ENCODE peak calls at places on chromosomes 7 and 10, in four cellular contexts. W, K, P and Y are unnamed samples.

GRCh38 chr10:93071674-93072224 is 1.9 kb upstream of the CYP26A1 start:
- DNase-seq in W (peak), P (no peak), K (no peak), Y (peak)

GRCh38 chr7:108603922-108604684 is 34.4 kb downstream of the DNAJB9 start:
- DNase-seq in W (no peak), P (no peak), K (no peak), Y (peak)

GRCh38 chr7:103307487-103308231 is 10.4 kb downstream of the PMPCB start:
- DNase-seq in W (no peak), P (no peak), K (no peak), Y (no peak)

GRCh38 chr7:70553364-70553763 is 578.6 kb upstream of the GALNT17 start:
- DNase-seq in P (no peak), K (no peak), W (no peak), Y (no peak)

GRCh38 chr10:11344550-11344949 is 266.9 kb downstream of the USP6NL start:
- DNase-seq in P (no peak), K (no peak), W (no peak), Y (no peak)

GRCh38 chr7:132655071-132655761 is 78.9 kb upstream of the PLXNA4 start:
- DNase-seq in W (peak), K (peak), P (peak), Y (peak)

GRCh38 chr7:30884881-30885280 is 26.8 kb upstream of the AQP1 start:
- DNase-seq in K (no peak), P (no peak), W (no peak), Y (no peak)

GRCh38 chr7:50728184-50728583 is 54.5 kb downstream of the GRB10 start:
- DNase-seq in W (no peak), P (no peak), K (no peak), Y (no peak)

GRCh38 chr7:151732292-151732691 is 144.6 kb downstream of the PRKAG2 start:
- DNase-seq in W (no peak), P (no peak), K (no peak), Y (no peak)

GRCh38 chr10:133267829-133268228 is 8.8 kb downstream of the ADAM8 start:
- DNase-seq in K (no peak), P (peak), W (no peak), Y (no peak)

GRCh38 chr7:38463277-38464224 is 167.6 kb downstream of the AMPH start:
- DNase-seq in P (peak), W (no peak), K (peak), Y (peak)

GRCh38 chr10:70512149-70512611 is 33.6 kb downstream of the PALD1 start:
- DNase-seq in W (no peak), K (no peak), P (no peak), Y (no peak)

GRCh38 chr7:137480824-137481365 is 137.4 kb upstream of the PTN start:
- DNase-seq in K (no peak), W (no peak), P (no peak), Y (no peak)

GRCh38 chr7:721619-722248 is 4.8 kb upstream of the DNAAF5 start:
- DNase-seq in W (no peak), K (no peak), P (no peak), Y (no peak)

GRCh38 chr7:135601182-135601581 is 43.5 kb downstream of the NUP205 start:
- DNase-seq in K (no peak), W (no peak), P (no peak), Y (no peak)

GRCh38 chr7:148262721-148263229 is 327.8 kb upstream of the C7orf33 start:
- DNase-seq in K (peak), P (peak), W (peak), Y (peak)

GRCh38 chr7:100570954-100571828 is 2.5 kb downstream of the SAP25 start:
- DNase-seq in K (no peak), W (no peak), P (peak), Y (no peak)

GRCh38 chr7:100567045-100567730 is 6.5 kb downstream of the SAP25 start:
- DNase-seq in K (no peak), W (no peak), P (peak), Y (no peak)

GRCh38 chr7:100567751-100568175 is 5.9 kb downstream of the SAP25 start:
- DNase-seq in P (peak), W (peak), K (no peak), Y (no peak)

GRCh38 chr7:100568176-100568935 is 5.3 kb downstream of the SAP25 start:
- DNase-seq in P (peak), K (no peak), W (peak), Y (no peak)

GRCh38 chr7:100568936-100569844 is 4.5 kb downstream of the SAP25 start:
- DNase-seq in P (peak), K (peak), W (peak), Y (peak)
- TF ChIP-seq POLR2A in P (no peak), K (no peak), W (peak), Y (peak)

GRCh38 chr7:99094369-99094768 is 49.5 kb downstream of the SMURF1 start:
- DNase-seq in P (no peak), K (no peak), W (no peak), Y (no peak)

GRCh38 chr7:99092064-99092720 is 51.7 kb downstream of the SMURF1 start:
- DNase-seq in W (peak), P (no peak), K (no peak), Y (no peak)

GRCh38 chr7:99086944-99087343 is 57.0 kb downstream of the SMURF1 start:
- DNase-seq in W (no peak), P (no peak), K (no peak), Y (no peak)

GRCh38 chr7:99089914-99090629 is 53.8 kb downstream of the SMURF1 start:
- DNase-seq in K (no peak), P (no peak), W (peak), Y (no peak)

GRCh38 chr7:99090811-99091582 is 52.9 kb downstream of the SMURF1 start:
- DNase-seq in W (no peak), K (no peak), P (no peak), Y (no peak)
- TF ChIP-seq POLR2A in W (no peak), K (no peak), P (no peak), Y (no peak)

DNA sequence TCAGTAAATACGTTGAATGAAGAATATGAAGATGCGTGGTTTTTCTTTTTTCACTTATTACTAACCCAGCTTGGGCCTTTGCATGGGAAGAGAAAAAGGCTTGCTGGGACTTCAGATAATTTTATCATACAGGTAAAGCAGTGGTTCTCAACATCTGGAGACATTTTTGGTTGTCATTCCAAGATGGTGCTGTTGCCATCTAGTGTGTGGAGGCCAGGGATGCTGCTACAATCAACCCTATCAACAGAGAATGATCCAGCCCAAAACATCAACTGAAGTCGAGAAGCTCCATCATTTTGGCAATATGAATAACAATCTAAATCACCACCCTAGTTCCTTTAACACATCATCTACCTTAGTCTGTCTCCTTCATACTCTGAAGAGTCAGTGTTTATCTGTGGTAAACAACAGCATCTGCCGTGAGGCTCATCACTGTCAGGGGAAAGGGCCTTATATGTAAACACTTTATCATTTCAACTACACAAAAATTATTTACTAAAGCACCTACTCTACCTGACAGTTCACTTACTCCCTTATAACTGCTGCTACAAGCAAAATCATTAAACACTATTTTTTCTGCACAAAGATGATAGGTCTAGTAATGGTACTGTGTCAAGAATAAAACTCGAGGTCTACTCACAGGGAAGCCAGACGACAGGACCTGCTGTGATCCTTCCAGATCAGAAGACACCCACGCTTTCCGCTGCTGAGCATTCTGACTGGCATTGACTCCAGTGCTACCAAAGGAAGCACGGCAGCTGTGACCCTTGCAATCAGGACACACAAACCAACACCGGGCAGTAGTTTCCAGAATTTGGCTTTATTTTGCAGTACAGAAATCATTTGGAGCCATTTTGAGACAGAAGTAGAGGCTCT is 48.6 kb downstream of the GDI2 start:
- DNase-seq in K (no peak), P (no peak), W (no peak), Y (no peak)
- TF ChIP-seq POLR2A in K (no peak), P (no peak), W (no peak), Y (no peak)

GRCh38 chr10:20004087-20004523 is 187.9 kb downstream of the PLXDC2 start:
- DNase-seq in W (peak), K (no peak), P (peak), Y (no peak)
- TF ChIP-seq POLR2A in W (no peak), K (no peak), P (no peak), Y (no peak)

GRCh38 chr7:94509879-94510581 is 421 bp downstream of the CASD1 start:
- DNase-seq in P (peak), W (peak), K (peak), Y (peak)
- TF ChIP-seq POLR2A in P (peak), W (peak), K (no peak), Y (peak)

GRCh38 chr10:62098278-62099121 is 170.1 kb downstream of the RTKN2 start:
- DNase-seq in K (no peak), P (no peak), W (no peak), Y (no peak)
- TF ChIP-seq POLR2A in K (no peak), P (no peak), W (no peak), Y (no peak)